ENCODE peak calls at places on chromosomes 4 and X, in six cellular contexts. M, C, L, H, I and V are unnamed samples.

GRCh38 chr4:101711590-101712255 is 78.8 kb upstream of the BANK1 start:
- DNase-seq in M (no peak), H (no peak), C (no peak), L (no peak), I (no peak), V (no peak)

GRCh38 chr4:2091990-2092652 is 33.0 kb downstream of the NAT8L start:
- DNase-seq in C (no peak), L (no peak), I (no peak), H (no peak), M (no peak), V (no peak)

GRCh38 chr4:6272863-6273660 is 3.4 kb downstream of the WFS1 start:
- DNase-seq in H (no peak), C (no peak), M (peak), L (peak), I (no peak), V (no peak)

GRCh38 chr4:40940317-40940720 is 190.6 kb downstream of the NSUN7 start:
- DNase-seq in H (no peak), C (no peak), I (no peak), L (no peak), M (no peak), V (no peak)

GRCh38 chr4:67035501-67035900 is 509.8 kb downstream of the CENPC start:
- DNase-seq in L (peak), H (no peak), I (no peak), C (no peak), M (peak), V (no peak)

GRCh38 chr4:183426507-183426906 is 17.9 kb upstream of the CDKN2AIP start:
- DNase-seq in H (no peak), I (no peak), L (no peak), M (no peak), C (no peak), V (no peak)

GRCh38 chrX:129777218-129777768 is 2.5 kb upstream of the SASH3 start:
- DNase-seq in C (no peak), M (no peak), L (peak), I (no peak), H (no peak), V (peak)

GRCh38 chrX:25012793-25013592 is 2.8 kb downstream of the ARX start:
- DNase-seq in H (no peak), I (no peak), M (peak), C (no peak), L (no peak), V (peak)

GRCh38 chr4:110196206-110196870 is 2.1 kb downstream of the ELOVL6 start:
- DNase-seq in H (no peak), M (peak), L (peak), I (no peak), C (peak), V (peak)

GRCh38 chrX:45775462-45775861 is 574.8 kb upstream of the DIPK2B start:
- DNase-seq in C (no peak), H (no peak), M (peak), L (no peak), I (no peak), V (no peak)

GRCh38 chr4:81412941-81413488 is 58.7 kb downstream of the RASGEF1B start:
- DNase-seq in H (no peak), I (no peak), L (no peak), M (no peak), C (no peak), V (no peak)

GRCh38 chrX:122026665-122027064 is 979.3 kb downstream of the GLUD2 start:
- DNase-seq in I (no peak), C (no peak), M (no peak), L (no peak), H (no peak), V (no peak)

GRCh38 chr4:17468638-17469221 is 43.2 kb downstream of the QDPR start:
- DNase-seq in M (peak), C (peak), L (peak), H (no peak), I (peak), V (peak)

DNA sequence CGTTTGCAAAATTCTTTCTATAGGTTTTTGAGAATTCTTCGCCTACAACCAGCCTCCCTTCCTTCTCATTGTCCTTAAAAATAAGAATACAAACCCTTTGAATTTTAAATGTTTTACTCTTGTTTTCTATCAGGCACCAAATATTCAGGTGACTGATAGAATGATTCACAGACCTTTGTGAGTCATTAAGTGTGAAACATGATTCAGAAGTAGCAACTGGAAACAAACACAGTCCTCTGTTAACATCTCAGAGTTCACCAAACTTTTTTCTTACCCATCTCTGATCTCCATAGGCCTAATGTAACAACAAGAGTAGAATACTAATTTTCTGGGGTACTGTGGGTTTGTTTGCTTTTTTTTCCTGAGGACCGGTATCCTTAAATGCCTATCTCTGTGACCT is 63.4 kb upstream of the MAB21L2 start:
- DNase-seq in H (no peak), M (peak), C (no peak), I (peak), L (no peak), V (no peak)
- TF ChIP-seq MAX in H (no peak), M (no peak), C (no peak), I (no peak), L (no peak), V (no peak)

GRCh38 chr4:824461-825062 is 1.4 kb downstream of the CPLX1 start:
- DNase-seq in C (no peak), H (no peak), M (no peak), L (no peak), I (no peak), V (no peak)
- H3K4me3 ChIP-seq in C (no peak), H (no peak), M (no peak), L (no peak), I (no peak), V (no peak)

DNA sequence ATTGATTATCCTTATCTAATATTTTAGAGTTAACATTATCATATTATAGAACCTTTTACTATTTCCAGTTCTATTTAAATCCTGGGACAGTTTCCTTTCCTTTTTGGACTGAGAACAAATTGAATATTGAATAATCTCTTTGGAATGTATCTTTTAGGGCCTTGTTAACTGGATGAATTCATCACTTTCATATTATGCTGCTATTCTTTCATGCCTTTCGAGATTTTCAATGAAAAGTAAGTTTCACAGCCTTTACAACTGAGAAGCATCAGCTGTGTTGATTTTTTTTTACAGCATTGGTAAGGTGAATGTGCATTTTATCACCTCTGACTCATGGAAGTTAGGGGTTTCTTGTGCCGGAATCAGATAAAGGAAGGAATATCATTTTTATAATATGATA is 39.6 kb downstream of the PDLIM5 start:
- DNase-seq in C (no peak), L (no peak), I (no peak), M (no peak), H (no peak), V (no peak)
- TF ChIP-seq MAX in C (no peak), L (no peak), I (no peak), M (no peak), H (no peak), V (no peak)

GRCh38 chrX:30654989-30655607 is 1.9 kb downstream of the GK start:
- DNase-seq in H (no peak), L (no peak), C (no peak), I (no peak), M (no peak), V (no peak)
- H3K4me3 ChIP-seq in H (no peak), L (peak), C (no peak), I (no peak), M (no peak), V (peak)

GRCh38 chr4:93368968-93369367 is 459.6 kb upstream of the ATOH1 start:
- DNase-seq in L (no peak), M (no peak), I (no peak), C (no peak), H (no peak), V (no peak)
- TF ChIP-seq MAX in L (no peak), M (no peak), I (no peak), C (no peak), H (no peak), V (no peak)

DNA sequence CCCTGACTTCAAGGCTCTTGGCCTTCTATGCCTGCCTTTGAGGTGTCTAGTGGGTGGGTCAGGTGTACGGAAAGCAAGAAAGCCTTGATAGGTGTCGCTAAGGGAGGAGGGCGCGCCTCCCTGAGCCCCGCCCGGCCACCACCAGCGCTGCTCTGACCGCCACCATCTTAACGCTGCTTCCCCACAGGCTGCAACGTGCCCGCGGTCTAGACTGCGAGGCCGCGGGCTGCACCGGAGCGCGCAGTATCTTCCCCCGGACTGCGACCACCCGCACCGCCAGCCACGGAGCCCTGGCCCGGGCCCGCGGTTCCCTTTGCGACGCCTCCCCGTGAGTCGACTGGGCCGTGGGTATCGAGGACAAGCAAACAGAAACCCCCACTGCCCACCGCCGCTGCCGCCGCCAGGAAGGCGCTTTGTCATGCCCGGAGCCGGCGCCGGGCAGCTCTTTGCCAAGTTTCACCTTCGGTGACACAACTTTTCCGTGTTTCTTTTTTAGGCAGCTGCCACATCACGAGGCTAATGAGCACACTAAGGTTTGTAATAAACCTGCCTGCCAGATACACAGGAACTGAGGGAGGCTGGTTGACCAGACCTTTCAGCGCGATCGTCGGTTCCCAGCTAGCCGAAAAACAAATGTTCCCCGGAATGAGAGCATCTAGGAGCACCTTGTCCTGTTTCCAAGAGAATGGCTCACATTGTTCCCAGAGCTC is 335.8 kb upstream of the F9 start:
- DNase-seq in H (no peak), L (no peak), M (no peak), C (peak), I (no peak), V (no peak)
- H3K4me3 ChIP-seq in H (no peak), L (no peak), M (peak), C (peak), I (no peak), V (no peak)

GRCh38 chrX:9642270-9642995 is 123.2 kb downstream of the GPR143 start:
- DNase-seq in C (no peak), I (no peak), L (no peak), M (no peak), H (no peak), V (no peak)

GRCh38 chrX:9646471-9647038 is 119.1 kb downstream of the GPR143 start:
- DNase-seq in I (no peak), L (no peak), M (no peak), H (no peak), C (peak), V (no peak)

GRCh38 chrX:9643807-9644206 is 121.8 kb downstream of the GPR143 start:
- DNase-seq in C (no peak), I (no peak), M (no peak), H (no peak), L (no peak), V (no peak)

GRCh38 chrX:9647475-9647874 is 118.2 kb downstream of the GPR143 start:
- DNase-seq in M (no peak), I (no peak), C (no peak), H (no peak), L (no peak), V (no peak)

GRCh38 chrX:9644335-9644734 is 121.3 kb downstream of the GPR143 start:
- DNase-seq in L (no peak), I (no peak), M (no peak), H (peak), C (no peak), V (no peak)
- TF ChIP-seq MAX in L (no peak), I (no peak), M (no peak), H (no peak), C (no peak), V (no peak)

GRCh38 chr4:136369073-136369472 is 1163.2 kb downstream of the PCDH18 start:
- DNase-seq in L (no peak), C (no peak), H (no peak), M (no peak), I (no peak), V (no peak)
- H3K4me3 ChIP-seq in L (no peak), C (no peak), H (no peak), M (no peak), I (no peak), V (no peak)

DNA sequence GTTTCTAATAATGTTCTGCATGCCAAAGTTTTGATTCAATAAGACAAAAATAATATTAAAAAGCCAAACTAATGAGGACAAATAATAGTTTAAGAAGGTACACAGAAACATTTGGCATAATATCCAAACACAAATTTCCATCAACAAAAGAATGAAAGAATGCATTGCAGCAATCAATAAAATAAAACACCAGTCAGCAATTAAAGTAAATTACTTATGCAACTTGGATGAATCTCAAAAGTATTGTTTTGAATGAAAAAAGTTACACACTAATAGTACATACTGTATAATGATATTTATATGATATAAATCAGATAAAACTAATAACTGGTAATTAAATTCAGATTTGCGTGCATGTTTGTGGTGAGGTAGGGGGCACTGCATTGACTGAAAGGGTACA is 285.5 kb upstream of the PCDH10 start:
- DNase-seq in I (no peak), C (no peak), L (no peak), M (no peak), H (no peak), V (no peak)
- TF ChIP-seq MAX in I (no peak), C (no peak), L (no peak), M (no peak), H (no peak), V (no peak)